ENCODE peak calls at places on chromosomes 13 and 19, in five cellular contexts. N, G, V, K and I are unnamed samples.
A peak's percentile ranks its signal among the peaks of the same experiment; 100 is the strongest.

GRCh38 chr19:28061111-28061510 is 1151.8 kb downstream of the UQCRFS1 start:
- DNase-seq in N (no peak), G (no peak), V (no peak), K (no peak), I (no peak)

GRCh38 chr13:96672016-96672415 is 322.3 kb downstream of the OXGR1 start:
- DNase-seq in N (no peak), G (no peak), V (no peak), K (no peak), I (no peak)

GRCh38 chr13:46687810-46688209 is 109.2 kb downstream of the ESD start:
- DNase-seq in N (no peak), G (no peak), V (peak; percentile 35), K (no peak), I (no peak)

GRCh38 chr13:82636119-82636518 is 1246.2 kb downstream of the SLITRK1 start:
- DNase-seq in N (no peak), G (no peak), V (peak; percentile 3), K (no peak), I (no peak)

GRCh38 chr13:67736646-67737420 is 506.7 kb upstream of the PCDH9 start:
- DNase-seq in N (no peak), G (no peak), V (peak; percentile 49), K (no peak), I (no peak)

GRCh38 chr13:21297452-21297851 is 121.0 kb downstream of the MRPL57 start:
- DNase-seq in N (no peak), G (no peak), V (no peak), K (no peak), I (no peak)

GRCh38 chr19:34662919-34663318 is 14.0 kb downstream of the SCGB2B2 start:
- DNase-seq in N (peak; percentile 37), G (no peak), V (no peak), K (no peak), I (no peak)

GRCh38 chr13:51683537-51684050 is 99.3 kb downstream of the WDFY2 start:
- DNase-seq in N (no peak), G (no peak), V (no peak), K (no peak), I (no peak)

GRCh38 chr13:60001892-60002291 is 161.8 kb downstream of the DIAPH3 start:
- DNase-seq in N (no peak), G (no peak), V (no peak), K (no peak), I (no peak)

GRCh38 chr13:25249001-25249543 is 38.2 kb downstream of the MTMR6 start:
- DNase-seq in N (no peak), G (no peak), V (peak; percentile 18), K (no peak), I (no peak)

GRCh38 chr13:113742000-113742441 is 17.0 kb upstream of the TMEM255B start:
- DNase-seq in N (no peak), G (no peak), V (no peak), K (peak; percentile 40), I (no peak)

GRCh38 chr13:50241479-50241878 is 226.2 kb downstream of the KCNRG start:
- DNase-seq in N (no peak), G (no peak), V (peak; percentile 83), K (no peak), I (no peak)

GRCh38 chr19:15532779-15533521 is 24.6 kb downstream of the CYP4F22 start:
- DNase-seq in N (no peak), G (no peak), V (no peak), K (no peak), I (no peak)

GRCh38 chr19:1119475-1120217 is 15.9 kb downstream of the GPX4 start:
- DNase-seq in N (no peak), G (no peak), V (no peak), K (no peak), I (no peak)

GRCh38 chr13:94537740-94538630 is 58.0 kb downstream of the TGDS start:
- DNase-seq in N (no peak), G (no peak), V (no peak), K (no peak), I (no peak)

GRCh38 chr13:43835701-43836100 is 43.8 kb downstream of the CCDC122 start:
- DNase-seq in N (no peak), G (no peak), V (no peak), K (no peak), I (no peak)

GRCh38 chr19:48511800-48512503 is at the start of gene LMTK3:
- DNase-seq in N (peak; percentile 83), G (peak; percentile 30), V (no peak), K (no peak), I (no peak)

GRCh38 chr19:30691767-30692516 is 319.8 kb downstream of the ZNF536 start:
- DNase-seq in N (no peak), G (no peak), V (no peak), K (no peak), I (no peak)

GRCh38 chr19:6677924-6678689 is 8.1 kb upstream of the TNFSF14 start:
- DNase-seq in N (peak; percentile 87), G (no peak), V (no peak), K (no peak), I (no peak)

GRCh38 chr13:110680852-110681251 is 25.1 kb downstream of the CARS2 start:
- DNase-seq in N (no peak), G (no peak), V (no peak), K (no peak), I (no peak)